ENCODE peak calls at places on chromosomes 16 and 17, in ten cellular contexts. C is fibroblast of pulmonary artery; J is skeletal muscle cell; K is aorta; O is non-pigmented ciliary epithelial cell; V is HT1080; P is stimulated activated CD4-positive, alpha-beta T cell treated with anti-CD3 and anti-CD28 coated beads, TNF-alpha, amount 100 ng/mL, for 4 hours; A is AML-193; R is CD4-positive, alpha-beta memory T cell; D is AG04450. H is an unnamed sample.

GRCh38 chr17:43891851-43892671 is 15.3 kb downstream of the MPP2 start:
- DNase-seq in C (no peak), J (no peak), K (no peak), O (no peak), V (no peak), P (no peak), A (no peak), R (no peak), D (no peak), H (no peak)

GRCh38 chr16:12951392-12951791 is 50.0 kb downstream of the SHISA9 start:
- DNase-seq in C (no peak), J (no peak), K (no peak), O (no peak), V (no peak), P (no peak), A (no peak), R (no peak), D (no peak), H (no peak)

GRCh38 chr17:40427002-40427491 is 9.4 kb upstream of the TOP2A start:
- DNase-seq in C (no peak), J (no peak), K (no peak), O (no peak), V (no peak), P (no peak), A (no peak), R (peak; percentile 34), D (no peak), H (no peak)

GRCh38 chr16:57039148-57039812 is 49.9 kb downstream of the NLRC5 start:
- DNase-seq in C (peak; percentile 84), J (peak; percentile 71), K (no peak), O (peak; percentile 63), V (peak; percentile 81), P (no peak), A (peak; percentile 97), R (peak; percentile 34), D (peak; percentile 49), H (no peak)

GRCh38 chr16:17160285-17160854 is 310.4 kb downstream of the XYLT1 start:
- DNase-seq in C (no peak), J (peak; percentile 32), K (no peak), O (no peak), V (peak; percentile 2), P (no peak), A (no peak), R (no peak), D (no peak), H (no peak)

GRCh38 chr16:31129568-31130335 is 5.8 kb downstream of the PRSS8 start:
- DNase-seq in C (no peak), J (no peak), K (peak; percentile 87), O (no peak), V (no peak), P (no peak), A (peak; percentile 22), R (no peak), D (no peak), H (no peak)

GRCh38 chr17:50316016-50316587 is 29.8 kb upstream of the XYLT2 start:
- DNase-seq in C (no peak), J (no peak), K (peak; percentile 3), O (no peak), V (no peak), P (no peak), A (no peak), R (no peak), D (no peak), H (no peak)

GRCh38 chr17:69485901-69486643 is 71.6 kb downstream of the MAP2K6 start:
- DNase-seq in C (peak; percentile 4), J (no peak), K (no peak), O (no peak), V (no peak), P (no peak), A (no peak), R (no peak), D (no peak), H (no peak)

GRCh38 chr16:19991614-19992013 is 82.1 kb downstream of the GPR139 start:
- DNase-seq in C (no peak), J (no peak), K (no peak), O (no peak), V (no peak), P (no peak), A (no peak), R (no peak), D (no peak), H (no peak)

GRCh38 chr17:38970804-38971203 is 3.6 kb upstream of the FBXO47 start:
- DNase-seq in C (no peak), J (no peak), K (no peak), O (no peak), V (no peak), P (no peak), A (no peak), R (no peak), D (no peak), H (no peak)

GRCh38 chr17:19392303-19392702 is 5.3 kb upstream of the MFAP4 start:
- DNase-seq in C (no peak), J (no peak), K (peak; percentile 75), O (no peak), V (no peak), P (no peak), A (no peak), R (no peak), D (no peak), H (no peak)

GRCh38 chr16:28188085-28188916 is 23.5 kb downstream of the XPO6 start:
- DNase-seq in C (peak; percentile 14), J (no peak), K (no peak), O (no peak), V (no peak), P (no peak), A (no peak), R (no peak), D (no peak), H (no peak)

GRCh38 chr17:56896968-56897359 is 16.9 kb downstream of the TRIM25 start:
- DNase-seq in C (no peak), J (no peak), K (no peak), O (no peak), V (no peak), P (no peak), A (no peak), R (no peak), D (no peak), H (no peak)

GRCh38 chr17:66747561-66748275 is 87.2 kb upstream of the CACNG5 start:
- DNase-seq in C (peak; percentile 70), J (peak; percentile 81), K (no peak), O (peak; percentile 41), V (peak; percentile 62), P (no peak), A (no peak), R (no peak), D (peak; percentile 15), H (no peak)

GRCh38 chr17:28747046-28747691 is 3.4 kb downstream of the TRAF4 start:
- DNase-seq in C (no peak), J (no peak), K (peak; percentile 69), O (no peak), V (no peak), P (no peak), A (no peak), R (no peak), D (no peak), H (peak; percentile 33)

GRCh38 chr16:70472786-70473433 is 18.5 kb downstream of the FCSK start:
- DNase-seq in C (no peak), J (no peak), K (no peak), O (no peak), V (no peak), P (no peak), A (no peak), R (no peak), D (no peak), H (no peak)

GRCh38 chr17:17376362-17376761 is 73.2 kb downstream of the NT5M start:
- DNase-seq in C (peak; percentile 52), J (no peak), K (peak; percentile 28), O (no peak), V (no peak), P (no peak), A (no peak), R (no peak), D (peak; percentile 18), H (no peak)

H was measured in NCI-H226.